ENCODE peak calls at places on chromosome 9, in eight cellular contexts. A is foreskin melanocyte, F is A549, C is lower lobe of right lung, H is GM23338, U is cardiac septum, L is KBM-7, B is kidney tubule cell. G is an unnamed sample.

GRCh38 chr9:93456504-93456903 is 3.1 kb upstream of the FAM120AOS start:
- DNase-seq in F (no peak), H (no peak), B (no peak), A (no peak), C (no peak), U (no peak), L (peak; percentile 21), G (peak; percentile 45)

GRCh38 chr9:80928697-80929096 is 760.6 kb downstream of the TLE1 start:
- DNase-seq in U (no peak), H (no peak), C (no peak), B (no peak), F (no peak), L (no peak), A (no peak), G (no peak)

GRCh38 chr9:97316904-97317303 is 9.4 kb downstream of the CCDC180 start:
- DNase-seq in U (no peak), H (no peak), B (no peak), L (no peak), C (no peak), A (no peak), F (no peak), G (no peak)

GRCh38 chr9:37026936-37027581 is 7.0 kb downstream of the PAX5 start:
- DNase-seq in L (peak; percentile 75), H (peak; percentile 58), A (no peak), F (no peak), C (no peak), U (no peak), B (no peak), G (no peak)

GRCh38 chr9:83238871-83239624 is 176.1 kb upstream of the RASEF start:
- DNase-seq in C (no peak), F (no peak), U (no peak), H (no peak), L (peak; percentile 34), B (peak; percentile 4), A (peak; percentile 20), G (no peak)

GRCh38 chr9:88749420-88749819 is 214.4 kb downstream of the NXNL2 start:
- DNase-seq in U (no peak), C (no peak), A (no peak), F (no peak), B (peak; percentile 77), L (no peak), H (no peak), G (no peak)

GRCh38 chr9:110303136-110303535 is 34.5 kb downstream of the TXNDC8 start:
- DNase-seq in A (no peak), L (no peak), C (no peak), H (no peak), B (no peak), U (no peak), F (no peak), G (no peak)

GRCh38 chr9:124007468-124008306 is 3.9 kb upstream of the LHX2 start:
- DNase-seq in F (no peak), U (no peak), C (no peak), L (no peak), A (no peak), B (no peak), H (peak; percentile 18), G (no peak)

GRCh38 chr9:87395804-87396458 is 101.7 kb upstream of the DAPK1 start:
- DNase-seq in C (no peak), L (no peak), F (peak; percentile 54), H (no peak), A (no peak), B (peak; percentile 71), U (no peak), G (no peak)

GRCh38 chr9:15420796-15421195 is 1.9 kb upstream of the SNAPC3 start:
- DNase-seq in U (no peak), L (no peak), B (no peak), F (no peak), H (no peak), A (no peak), C (no peak), G (no peak)

GRCh38 chr9:99823392-99824377 is 2.0 kb downstream of the NR4A3 start:
- DNase-seq in A (peak; percentile 31), F (peak; percentile 57), U (no peak), B (peak; percentile 36), H (peak; percentile 50), L (peak; percentile 20), C (peak; percentile 60), G (peak; percentile 31)

GRCh38 chr9:110049699-110050450 is 158.1 kb downstream of the C9orf152 start:
- DNase-seq in H (peak; percentile 69), L (peak; percentile 30), U (no peak), B (peak; percentile 56), A (no peak), C (peak; percentile 57), F (no peak), G (no peak)

GRCh38 chr9:36163049-36163839 is 5.9 kb upstream of the CCIN start:
- DNase-seq in L (no peak), U (no peak), A (no peak), F (no peak), B (peak; percentile 89), C (no peak), H (peak; percentile 93), G (no peak)

GRCh38 chr9:131722260-131722659 is 17.6 kb downstream of the RAPGEF1 start:
- DNase-seq in H (peak; percentile 66), B (no peak), U (no peak), F (no peak), A (no peak), L (no peak), C (no peak), G (no peak)

GRCh38 chr9:32069169-32069813 is 315.2 kb upstream of the ACO1 start:
- DNase-seq in A (no peak), C (no peak), L (peak; percentile 9), B (no peak), F (no peak), H (peak; percentile 72), U (no peak), G (no peak)

GRCh38 chr9:18067553-18068120 is 406.3 kb upstream of the ADAMTSL1 start:
- DNase-seq in C (no peak), U (no peak), H (no peak), F (no peak), B (no peak), A (no peak), L (no peak), G (no peak)

GRCh38 chr9:135877776-135878527 is 29.4 kb downstream of the CAMSAP1 start:
- DNase-seq in U (no peak), C (no peak), F (no peak), A (no peak), H (no peak), B (peak; percentile 81), L (no peak), G (no peak)

GRCh38 chr9:16671591-16672137 is 198.8 kb downstream of the BNC2 start:
- DNase-seq in A (no peak), B (peak; percentile 95), F (no peak), H (no peak), U (no peak), L (no peak), C (no peak), G (no peak)

GRCh38 chr9:36572515-36573418 is at the start of gene MELK:
- DNase-seq in F (peak; percentile 95), B (peak; percentile 86), U (peak; percentile 85), L (peak; percentile 85), C (peak; percentile 88), H (peak; percentile 94), A (peak; percentile 76), G (peak; percentile 90)

GRCh38 chr9:71928806-71929205 is 17.4 kb downstream of the C9orf85 start:
- DNase-seq in U (no peak), L (no peak), H (no peak), F (no peak), B (no peak), A (no peak), C (no peak), G (no peak)

GRCh38 chr9:35432076-35432475 is 57.8 kb upstream of the RUSC2 start:
- DNase-seq in C (no peak), H (no peak), A (no peak), U (no peak), L (no peak), F (no peak), B (no peak), G (no peak)

GRCh38 chr9:99896119-99896518 is 10.3 kb upstream of the STX17 start:
- DNase-seq in L (no peak), C (no peak), B (no peak), A (no peak), F (no peak), U (no peak), H (no peak), G (no peak)

GRCh38 chr9:71987471-71988371 is 72.7 kb downstream of the C9orf57 start:
- DNase-seq in F (no peak), B (peak; percentile 20), U (no peak), C (no peak), H (no peak), L (no peak), A (peak; percentile 98), G (no peak)

GRCh38 chr9:91273853-91274552 is 87.7 kb downstream of the AUH start:
- DNase-seq in L (no peak), C (no peak), U (no peak), B (peak; percentile 74), H (no peak), A (no peak), F (no peak), G (peak; percentile 17)

GRCh38 chr9:26863074-26863473 is 29.5 kb downstream of the CAAP1 start:
- DNase-seq in F (peak; percentile 12), A (no peak), H (peak; percentile 62), U (no peak), L (no peak), B (peak; percentile 4), C (no peak), G (no peak)

GRCh38 chr9:105444130-105444529 is 3.7 kb upstream of the FSD1L start:
- DNase-seq in H (no peak), U (no peak), F (no peak), A (no peak), B (peak; percentile 44), L (no peak), C (no peak), G (no peak)

GRCh38 chr9:130824079-130824478 is 11.0 kb upstream of the ABL1 start:
- DNase-seq in L (no peak), C (no peak), U (no peak), A (no peak), F (no peak), H (no peak), B (no peak), G (no peak)

GRCh38 chr9:90659626-90660364 is 17.2 kb upstream of the DIRAS2 start:
- DNase-seq in L (no peak), U (no peak), H (no peak), A (peak; percentile 40), B (peak; percentile 38), C (no peak), F (no peak), G (no peak)

GRCh38 chr9:76868897-76869296 is 37.0 kb downstream of the PRUNE2 start:
- DNase-seq in F (no peak), U (no peak), H (no peak), C (no peak), L (no peak), B (peak; percentile 83), A (no peak), G (no peak)

GRCh38 chr9:124419832-124420489 is 4.7 kb upstream of the PSMB7 start:
- DNase-seq in F (no peak), A (no peak), L (no peak), B (no peak), U (no peak), C (no peak), H (no peak), G (no peak)

GRCh38 chr9:31136524-31136923 is 1247.9 kb upstream of the ACO1 start:
- DNase-seq in C (no peak), F (no peak), A (no peak), H (no peak), U (no peak), B (no peak), L (no peak), G (no peak)

GRCh38 chr9:97307091-97307490 is 368 bp upstream of the CCDC180 start:
- DNase-seq in L (no peak), U (no peak), H (peak; percentile 99), A (peak; percentile 56), F (no peak), B (peak; percentile 71), C (peak; percentile 71), G (peak; percentile 75)

GRCh38 chr9:68979538-68980314 is 34.2 kb downstream of the PRKACG start:
- DNase-seq in F (no peak), U (peak; percentile 78), H (no peak), B (no peak), C (no peak), L (peak; percentile 64), A (no peak), G (no peak)

GRCh38 chr9:121321039-121321503 is 49.0 kb downstream of the STOM start:
- DNase-seq in H (no peak), U (no peak), L (peak; percentile 87), C (peak; percentile 47), F (no peak), B (no peak), A (no peak), G (no peak)

G was measured in K562.